ENCODE peak calls at places on chromosomes 2 and 18, in seven cellular contexts. One of them, this sample, is unnamed.

GRCh38 chr18:44680271-44681038 is at the start of gene SETBP1:
- DNase-seq in 8988T: peak
- DNase-seq in GM12891: peak
- DNase-seq in C1 segment of cervical spinal cord: peak
- DNase-seq in posterior cingulate gyrus: peak
- DNase-seq in hippocampal formation: peak
- DNase-seq in Calu3: peak
- DNase-seq in this sample: peak

GRCh38 chr2:9547272-9547991 is 8.2 kb downstream of the ADAM17 start:
- DNase-seq in C1 segment of cervical spinal cord: no peak
- DNase-seq in posterior cingulate gyrus: no peak
- DNase-seq in hippocampal formation: no peak
- DNase-seq in Calu3: no peak
- DNase-seq in 8988T: no peak
- DNase-seq in GM12891: no peak
- DNase-seq in this sample: no peak

GRCh38 chr2:25955036-25955435 is 27.3 kb downstream of the KIF3C start:
- DNase-seq in posterior cingulate gyrus: no peak
- DNase-seq in GM12891: no peak
- DNase-seq in Calu3: no peak
- DNase-seq in C1 segment of cervical spinal cord: no peak
- DNase-seq in hippocampal formation: no peak
- DNase-seq in 8988T: no peak
- DNase-seq in this sample: no peak

GRCh38 chr2:170354855-170355649 is 177.1 kb downstream of the MYO3B start:
- DNase-seq in C1 segment of cervical spinal cord: no peak
- DNase-seq in Calu3: no peak
- DNase-seq in 8988T: no peak
- DNase-seq in GM12891: no peak
- DNase-seq in posterior cingulate gyrus: no peak
- DNase-seq in hippocampal formation: no peak
- DNase-seq in this sample: no peak

GRCh38 chr2:189628817-189629552 is 32.3 kb upstream of the ASNSD1 start:
- DNase-seq in hippocampal formation: no peak
- DNase-seq in 8988T: no peak
- DNase-seq in C1 segment of cervical spinal cord: no peak
- DNase-seq in GM12891: no peak
- DNase-seq in posterior cingulate gyrus: no peak
- DNase-seq in Calu3: no peak
- DNase-seq in this sample: no peak

GRCh38 chr2:30666307-30666874 is 140.9 kb downstream of the CAPN13 start:
- DNase-seq in hippocampal formation: no peak
- DNase-seq in GM12891: no peak
- DNase-seq in C1 segment of cervical spinal cord: no peak
- DNase-seq in Calu3: peak
- DNase-seq in posterior cingulate gyrus: no peak
- DNase-seq in 8988T: no peak
- DNase-seq in this sample: peak

GRCh38 chr2:201470821-201471731 is 19.5 kb downstream of the STRADB start:
- DNase-seq in posterior cingulate gyrus: no peak
- DNase-seq in GM12891: no peak
- DNase-seq in hippocampal formation: no peak
- DNase-seq in Calu3: no peak
- DNase-seq in C1 segment of cervical spinal cord: no peak
- DNase-seq in 8988T: no peak
- DNase-seq in this sample: no peak

GRCh38 chr18:54700580-54700979 is 109.5 kb downstream of the DYNAP start:
- DNase-seq in C1 segment of cervical spinal cord: no peak
- DNase-seq in hippocampal formation: no peak
- DNase-seq in GM12891: no peak
- DNase-seq in 8988T: no peak
- DNase-seq in posterior cingulate gyrus: no peak
- DNase-seq in Calu3: no peak
- DNase-seq in this sample: no peak

GRCh38 chr2:23789012-23789411 is 137.9 kb downstream of the ATAD2B start:
- DNase-seq in Calu3: no peak
- DNase-seq in posterior cingulate gyrus: no peak
- DNase-seq in C1 segment of cervical spinal cord: no peak
- DNase-seq in hippocampal formation: no peak
- DNase-seq in GM12891: no peak
- DNase-seq in 8988T: no peak
- DNase-seq in this sample: no peak

GRCh38 chr2:193584001-193584400 is 1389.3 kb upstream of the TMEFF2 start:
- DNase-seq in C1 segment of cervical spinal cord: no peak
- DNase-seq in Calu3: peak
- DNase-seq in posterior cingulate gyrus: no peak
- DNase-seq in hippocampal formation: no peak
- DNase-seq in GM12891: no peak
- DNase-seq in 8988T: no peak
- DNase-seq in this sample: peak

GRCh38 chr18:3265564-3266033 is 3.7 kb downstream of the MYL12B start:
- DNase-seq in posterior cingulate gyrus: no peak
- DNase-seq in hippocampal formation: no peak
- DNase-seq in C1 segment of cervical spinal cord: no peak
- DNase-seq in 8988T: no peak
- DNase-seq in GM12891: no peak
- DNase-seq in Calu3: no peak
- DNase-seq in this sample: peak

GRCh38 chr2:118557016-118557415 is 290.4 kb downstream of the EN1 start:
- DNase-seq in posterior cingulate gyrus: no peak
- DNase-seq in 8988T: no peak
- DNase-seq in Calu3: no peak
- DNase-seq in hippocampal formation: no peak
- DNase-seq in GM12891: no peak
- DNase-seq in C1 segment of cervical spinal cord: no peak
- DNase-seq in this sample: no peak

GRCh38 chr18:80103231-80103630 is 5.8 kb upstream of the ADNP2 start:
- DNase-seq in C1 segment of cervical spinal cord: no peak
- DNase-seq in hippocampal formation: no peak
- DNase-seq in 8988T: no peak
- DNase-seq in GM12891: no peak
- DNase-seq in posterior cingulate gyrus: peak
- DNase-seq in Calu3: no peak
- DNase-seq in this sample: no peak

GRCh38 chr2:38130877-38131276 is 54.9 kb upstream of the CYP1B1 start:
- DNase-seq in Calu3: no peak
- DNase-seq in C1 segment of cervical spinal cord: no peak
- DNase-seq in GM12891: no peak
- DNase-seq in posterior cingulate gyrus: no peak
- DNase-seq in hippocampal formation: no peak
- DNase-seq in 8988T: no peak
- DNase-seq in this sample: no peak

GRCh38 chr2:231785822-231786176 is 446 bp upstream of the COPS7B start:
- DNase-seq in GM12891: no peak
- DNase-seq in hippocampal formation: no peak
- DNase-seq in C1 segment of cervical spinal cord: no peak
- DNase-seq in posterior cingulate gyrus: no peak
- DNase-seq in 8988T: no peak
- DNase-seq in Calu3: no peak
- DNase-seq in this sample: no peak

GRCh38 chr2:71695235-71696120 is 242.1 kb downstream of the DYSF start:
- DNase-seq in posterior cingulate gyrus: no peak
- DNase-seq in Calu3: no peak
- DNase-seq in hippocampal formation: no peak
- DNase-seq in GM12891: no peak
- DNase-seq in C1 segment of cervical spinal cord: no peak
- DNase-seq in 8988T: no peak
- DNase-seq in this sample: no peak

GRCh38 chr2:55862673-55863390 is 60.8 kb downstream of the EFEMP1 start:
- DNase-seq in posterior cingulate gyrus: no peak
- DNase-seq in hippocampal formation: no peak
- DNase-seq in Calu3: peak
- DNase-seq in C1 segment of cervical spinal cord: no peak
- DNase-seq in GM12891: no peak
- DNase-seq in 8988T: peak
- DNase-seq in this sample: peak

GRCh38 chr18:23380817-23381216 is 72.3 kb upstream of the RIOK3 start:
- DNase-seq in 8988T: no peak
- DNase-seq in GM12891: no peak
- DNase-seq in Calu3: no peak
- DNase-seq in C1 segment of cervical spinal cord: no peak
- DNase-seq in posterior cingulate gyrus: no peak
- DNase-seq in hippocampal formation: no peak
- DNase-seq in this sample: no peak

GRCh38 chr2:42084231-42084671 is 36.4 kb downstream of the PKDCC start:
- DNase-seq in C1 segment of cervical spinal cord: no peak
- DNase-seq in Calu3: no peak
- DNase-seq in 8988T: no peak
- DNase-seq in hippocampal formation: no peak
- DNase-seq in GM12891: no peak
- DNase-seq in posterior cingulate gyrus: no peak
- DNase-seq in this sample: no peak

GRCh38 chr2:12416600-12416999 is 300.1 kb upstream of the TRIB2 start:
- DNase-seq in GM12891: no peak
- DNase-seq in 8988T: no peak
- DNase-seq in posterior cingulate gyrus: no peak
- DNase-seq in hippocampal formation: no peak
- DNase-seq in Calu3: peak
- DNase-seq in C1 segment of cervical spinal cord: no peak
- DNase-seq in this sample: no peak

GRCh38 chr2:64201086-64201627 is 56.9 kb upstream of the PELI1 start:
- DNase-seq in GM12891: no peak
- DNase-seq in hippocampal formation: no peak
- DNase-seq in C1 segment of cervical spinal cord: no peak
- DNase-seq in 8988T: no peak
- DNase-seq in Calu3: no peak
- DNase-seq in posterior cingulate gyrus: no peak
- DNase-seq in this sample: peak

GRCh38 chr2:120389036-120389391 is 43.1 kb downstream of the INHBB start:
- DNase-seq in GM12891: no peak
- DNase-seq in posterior cingulate gyrus: no peak
- DNase-seq in C1 segment of cervical spinal cord: no peak
- DNase-seq in Calu3: no peak
- DNase-seq in hippocampal formation: no peak
- DNase-seq in 8988T: no peak
- DNase-seq in this sample: no peak

GRCh38 chr18:47594063-47594462 is 336.4 kb downstream of the SMAD2 start:
- DNase-seq in posterior cingulate gyrus: peak
- DNase-seq in GM12891: no peak
- DNase-seq in 8988T: no peak
- DNase-seq in C1 segment of cervical spinal cord: no peak
- DNase-seq in hippocampal formation: no peak
- DNase-seq in Calu3: no peak
- DNase-seq in this sample: no peak

GRCh38 chr2:85433511-85434089 is 15.1 kb downstream of the SH2D6 start:
- DNase-seq in hippocampal formation: peak
- DNase-seq in posterior cingulate gyrus: peak
- DNase-seq in 8988T: no peak
- DNase-seq in C1 segment of cervical spinal cord: peak
- DNase-seq in GM12891: no peak
- DNase-seq in Calu3: no peak
- DNase-seq in this sample: no peak

GRCh38 chr2:44543773-44544725 is 182.3 kb downstream of the CAMKMT start:
- DNase-seq in C1 segment of cervical spinal cord: no peak
- DNase-seq in 8988T: no peak
- DNase-seq in posterior cingulate gyrus: no peak
- DNase-seq in Calu3: no peak
- DNase-seq in hippocampal formation: no peak
- DNase-seq in GM12891: no peak
- DNase-seq in this sample: no peak

GRCh38 chr2:232869138-232870001 is 694 bp upstream of the SNORC start:
- DNase-seq in C1 segment of cervical spinal cord: no peak
- DNase-seq in Calu3: no peak
- DNase-seq in GM12891: no peak
- DNase-seq in 8988T: no peak
- DNase-seq in hippocampal formation: no peak
- DNase-seq in posterior cingulate gyrus: no peak
- DNase-seq in this sample: no peak

GRCh38 chr2:45595724-45596435 is 15.2 kb downstream of the SRBD1 start:
- DNase-seq in Calu3: no peak
- DNase-seq in C1 segment of cervical spinal cord: no peak
- DNase-seq in hippocampal formation: no peak
- DNase-seq in GM12891: no peak
- DNase-seq in posterior cingulate gyrus: peak
- DNase-seq in 8988T: no peak
- DNase-seq in this sample: no peak

GRCh38 chr2:238926761-238927611 is 79.1 kb downstream of the TWIST2 start:
- DNase-seq in hippocampal formation: no peak
- DNase-seq in posterior cingulate gyrus: no peak
- DNase-seq in Calu3: no peak
- DNase-seq in GM12891: no peak
- DNase-seq in 8988T: no peak
- DNase-seq in C1 segment of cervical spinal cord: no peak
- DNase-seq in this sample: no peak

GRCh38 chr2:8803658-8804379 is 33.6 kb downstream of the KIDINS220 start:
- DNase-seq in C1 segment of cervical spinal cord: no peak
- DNase-seq in GM12891: peak
- DNase-seq in posterior cingulate gyrus: no peak
- DNase-seq in hippocampal formation: no peak
- DNase-seq in 8988T: peak
- DNase-seq in Calu3: peak
- DNase-seq in this sample: peak

GRCh38 chr2:85215074-85216050 is 82.2 kb downstream of the TCF7L1 start:
- DNase-seq in Calu3: no peak
- DNase-seq in GM12891: no peak
- DNase-seq in hippocampal formation: peak
- DNase-seq in C1 segment of cervical spinal cord: no peak
- DNase-seq in 8988T: no peak
- DNase-seq in posterior cingulate gyrus: no peak
- DNase-seq in this sample: no peak

GRCh38 chr2:182586426-182586825 is 129.6 kb upstream of the DNAJC10 start:
- DNase-seq in 8988T: no peak
- DNase-seq in hippocampal formation: no peak
- DNase-seq in GM12891: no peak
- DNase-seq in C1 segment of cervical spinal cord: no peak
- DNase-seq in posterior cingulate gyrus: no peak
- DNase-seq in Calu3: no peak
- DNase-seq in this sample: no peak

GRCh38 chr2:53652131-53652530 is 115.5 kb upstream of the CHAC2 start:
- DNase-seq in posterior cingulate gyrus: no peak
- DNase-seq in C1 segment of cervical spinal cord: no peak
- DNase-seq in Calu3: no peak
- DNase-seq in hippocampal formation: no peak
- DNase-seq in 8988T: no peak
- DNase-seq in GM12891: no peak
- DNase-seq in this sample: no peak

GRCh38 chr18:24267878-24268277 is 129.0 kb downstream of the CABYR start:
- DNase-seq in C1 segment of cervical spinal cord: no peak
- DNase-seq in hippocampal formation: no peak
- DNase-seq in Calu3: no peak
- DNase-seq in GM12891: no peak
- DNase-seq in 8988T: no peak
- DNase-seq in posterior cingulate gyrus: no peak
- DNase-seq in this sample: no peak

GRCh38 chr18:62844850-62845643 is 129.7 kb downstream of the PHLPP1 start:
- DNase-seq in 8988T: no peak
- DNase-seq in C1 segment of cervical spinal cord: no peak
- DNase-seq in hippocampal formation: no peak
- DNase-seq in GM12891: no peak
- DNase-seq in posterior cingulate gyrus: no peak
- DNase-seq in Calu3: no peak
- DNase-seq in this sample: no peak

GRCh38 chr18:850960-851359 is 38.9 kb upstream of the YES1 start:
- DNase-seq in C1 segment of cervical spinal cord: no peak
- DNase-seq in hippocampal formation: no peak
- DNase-seq in GM12891: no peak
- DNase-seq in 8988T: no peak
- DNase-seq in Calu3: no peak
- DNase-seq in posterior cingulate gyrus: no peak
- DNase-seq in this sample: no peak

GRCh38 chr2:172516299-172516698 is 39.6 kb upstream of the PDK1 start:
- DNase-seq in hippocampal formation: no peak
- DNase-seq in posterior cingulate gyrus: no peak
- DNase-seq in Calu3: no peak
- DNase-seq in 8988T: no peak
- DNase-seq in GM12891: no peak
- DNase-seq in C1 segment of cervical spinal cord: no peak
- DNase-seq in this sample: peak

GRCh38 chr2:133740500-133740899 is 172.2 kb upstream of the NCKAP5 start:
- DNase-seq in 8988T: no peak
- DNase-seq in GM12891: no peak
- DNase-seq in C1 segment of cervical spinal cord: no peak
- DNase-seq in hippocampal formation: no peak
- DNase-seq in Calu3: no peak
- DNase-seq in posterior cingulate gyrus: no peak
- DNase-seq in this sample: no peak

GRCh38 chr2:196066794-196067382 is 1.7 kb downstream of the DNAH7 start:
- DNase-seq in GM12891: no peak
- DNase-seq in 8988T: no peak
- DNase-seq in posterior cingulate gyrus: no peak
- DNase-seq in C1 segment of cervical spinal cord: no peak
- DNase-seq in hippocampal formation: no peak
- DNase-seq in Calu3: no peak
- DNase-seq in this sample: no peak